ENCODE peak calls at places on chromosomes 7 and 10, in ten cellular contexts. F is transverse colon, M is uterus, E is left lung, R is heart right ventricle, Q is OCI-LY7, Z is BJ, G is PC-3, K is AG04450, O is fibroblast of mammary gland. T is an unnamed sample.

GRCh38 chr7:18693401-18693800 is 197.9 kb downstream of the HDAC9 start:
- DNase-seq in F (no peak), M (peak), E (no peak), R (no peak), Q (no peak), Z (peak), G (peak), K (peak), O (peak), T (no peak)

GRCh38 chr10:124318076-124318475 is 100.6 kb downstream of the OAT start:
- DNase-seq in F (no peak), M (no peak), E (no peak), R (no peak), Q (no peak), Z (no peak), G (no peak), K (no peak), O (no peak), T (no peak)

GRCh38 chr7:12553421-12553820 is 17.1 kb upstream of the SCIN start:
- DNase-seq in F (no peak), M (no peak), E (no peak), R (no peak), Q (no peak), Z (no peak), G (no peak), K (no peak), O (no peak), T (no peak)

GRCh38 chr7:122014697-122015096 is 129.4 kb downstream of the AASS start:
- DNase-seq in F (no peak), M (no peak), E (no peak), R (no peak), Q (no peak), Z (no peak), G (peak), K (no peak), O (peak), T (no peak)

GRCh38 chr10:117137031-117137910 is 799 bp downstream of the VAX1 start:
- DNase-seq in F (no peak), M (no peak), E (no peak), R (no peak), Q (no peak), Z (no peak), G (peak), K (no peak), O (no peak), T (peak)

GRCh38 chr7:55439627-55440026 is 74.5 kb downstream of the LANCL2 start:
- DNase-seq in F (no peak), M (no peak), E (peak), R (no peak), Q (no peak), Z (no peak), G (peak), K (no peak), O (peak), T (no peak)

GRCh38 chr10:4006848-4007247 is 221.8 kb upstream of the KLF6 start:
- DNase-seq in F (no peak), M (no peak), E (no peak), R (no peak), Q (no peak), Z (no peak), G (no peak), K (no peak), O (peak), T (no peak)

GRCh38 chr10:8499312-8499711 is 444.8 kb downstream of the GATA3 start:
- DNase-seq in F (no peak), M (no peak), E (no peak), R (no peak), Q (no peak), Z (no peak), G (peak), K (no peak), O (no peak), T (no peak)

GRCh38 chr10:13117842-13118783 is 18.1 kb downstream of the OPTN start:
- DNase-seq in F (no peak), M (no peak), E (no peak), R (no peak), Q (peak), Z (no peak), G (no peak), K (no peak), O (no peak), T (no peak)

GRCh38 chr10:102501201-102502028 is 1.1 kb downstream of the ACTR1A start:
- DNase-seq in F (no peak), M (no peak), E (no peak), R (no peak), Q (peak), Z (no peak), G (no peak), K (no peak), O (peak), T (no peak)
- H3K4me3 ChIP-seq in F (peak), M (peak), E (peak), R (peak), Q (peak), Z (peak), G (peak), K (peak), O (peak), T (peak)

GRCh38 chr10:59904431-59905065 is 1.8 kb downstream of the CCDC6 start:
- DNase-seq in F (peak), M (no peak), E (no peak), R (no peak), Q (peak), Z (no peak), G (peak), K (no peak), O (no peak), T (no peak)
- H3K4me3 ChIP-seq in F (no peak), M (peak), E (peak), R (peak), Q (peak), Z (peak), G (peak), K (peak), O (peak), T (peak)

DNA sequence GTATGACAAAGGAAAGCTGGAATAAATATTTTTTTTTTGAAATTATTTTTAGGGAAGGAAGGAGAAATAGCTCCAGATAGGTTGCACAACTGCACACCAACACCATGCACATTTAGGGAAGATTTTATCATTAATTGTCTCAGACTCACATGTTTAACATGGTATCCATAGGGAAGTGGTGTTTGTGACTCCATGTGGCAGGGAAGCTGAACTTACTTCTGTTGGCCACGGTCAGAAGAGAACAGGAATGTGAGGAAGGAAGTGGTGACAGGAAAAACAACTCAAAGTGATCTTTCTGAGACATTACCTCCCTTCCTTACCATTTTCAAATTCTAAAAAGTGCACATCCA is 78.6 kb upstream of the NRP1 start:
- DNase-seq in F (no peak), M (no peak), E (no peak), R (no peak), Q (no peak), Z (no peak), G (peak), K (no peak), O (no peak), T (no peak)
- H3K4me3 ChIP-seq in F (no peak), M (no peak), E (no peak), R (no peak), Q (no peak), Z (no peak), G (no peak), K (no peak), O (no peak), T (no peak)

DNA sequence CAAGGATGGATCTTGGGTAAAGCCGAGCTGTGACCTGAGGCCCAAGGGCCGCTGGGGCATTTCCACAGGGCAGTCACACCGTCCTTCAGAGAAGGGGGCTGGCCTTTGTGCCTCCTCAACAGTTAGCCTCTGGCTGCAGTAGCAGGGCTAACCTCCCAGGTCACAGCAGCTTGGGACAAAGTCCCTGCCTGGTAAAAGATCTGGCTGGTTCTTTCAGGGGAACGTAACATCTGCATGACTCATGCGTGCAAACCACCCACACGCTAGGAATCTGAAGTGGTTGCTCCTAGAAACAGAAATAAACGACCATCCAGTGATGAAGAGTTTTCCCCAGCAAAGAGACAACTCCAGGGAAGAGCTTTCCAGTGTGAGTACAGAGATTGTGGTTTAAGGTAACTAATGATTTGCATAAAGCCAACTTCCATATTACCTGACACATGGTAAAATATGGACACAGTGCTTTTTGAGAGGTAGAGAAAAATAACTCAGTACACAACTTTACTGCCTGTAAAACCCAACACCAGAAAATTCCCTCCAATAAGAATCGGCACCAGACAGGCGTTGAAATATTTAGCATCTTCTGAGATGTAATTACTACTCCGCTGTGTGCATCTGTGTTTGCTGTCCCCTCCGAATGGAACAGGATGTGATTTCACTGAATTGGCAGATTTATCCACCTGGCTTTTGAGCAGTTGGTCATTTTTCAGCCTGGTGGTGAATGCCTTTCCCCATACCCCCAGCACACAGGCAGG is 84.9 kb upstream of the ADRB1 start:
- DNase-seq in F (peak), M (no peak), E (no peak), R (no peak), Q (no peak), Z (peak), G (peak), K (peak), O (peak), T (no peak)
- H3K4me3 ChIP-seq in F (no peak), M (no peak), E (no peak), R (no peak), Q (no peak), Z (no peak), G (peak), K (no peak), O (no peak), T (no peak)

DNA sequence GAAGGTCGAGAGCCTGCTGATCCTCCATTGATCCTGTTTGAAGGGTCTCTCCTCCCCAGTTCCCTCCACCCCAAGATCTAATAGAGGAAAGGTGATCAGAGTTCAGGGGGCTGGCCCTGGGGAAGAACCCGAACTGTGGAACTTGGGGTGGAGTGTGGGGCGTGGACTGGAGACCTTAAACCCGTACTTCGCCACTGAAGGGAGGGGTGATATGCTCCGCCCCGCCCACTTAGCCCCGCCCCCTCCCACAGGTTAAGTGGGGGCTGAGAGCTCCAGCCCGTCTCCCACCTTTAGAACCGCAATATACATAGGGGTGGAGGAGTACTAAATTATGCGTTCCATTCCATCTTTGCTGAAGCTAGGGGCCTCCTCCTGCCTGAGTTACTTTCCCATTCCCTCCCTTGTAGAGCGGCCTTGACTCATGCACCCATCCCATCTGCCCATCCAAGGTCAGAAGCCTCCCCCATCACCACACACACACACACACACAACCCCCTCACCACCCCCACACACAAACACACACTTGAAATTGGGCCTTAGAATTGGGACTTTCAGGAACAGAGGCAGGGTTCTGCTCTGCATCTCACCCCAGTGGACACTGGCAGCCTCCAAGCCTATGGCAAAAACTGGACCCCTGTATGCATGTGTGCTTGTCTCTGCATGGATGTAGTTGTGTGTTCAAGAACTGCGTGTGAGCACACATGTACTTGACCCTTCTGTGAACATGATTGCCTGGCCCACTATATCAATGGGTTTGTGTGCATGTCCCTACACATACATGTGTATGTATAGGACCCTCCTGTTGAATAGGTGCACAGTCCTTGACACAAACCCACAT is 991 bp downstream of the SEMA4G start:
- DNase-seq in F (peak), M (no peak), E (no peak), R (no peak), Q (no peak), Z (no peak), G (no peak), K (no peak), O (no peak), T (no peak)
- H3K4me3 ChIP-seq in F (peak), M (peak), E (peak), R (peak), Q (peak), Z (peak), G (peak), K (peak), O (peak), T (no peak)

DNA sequence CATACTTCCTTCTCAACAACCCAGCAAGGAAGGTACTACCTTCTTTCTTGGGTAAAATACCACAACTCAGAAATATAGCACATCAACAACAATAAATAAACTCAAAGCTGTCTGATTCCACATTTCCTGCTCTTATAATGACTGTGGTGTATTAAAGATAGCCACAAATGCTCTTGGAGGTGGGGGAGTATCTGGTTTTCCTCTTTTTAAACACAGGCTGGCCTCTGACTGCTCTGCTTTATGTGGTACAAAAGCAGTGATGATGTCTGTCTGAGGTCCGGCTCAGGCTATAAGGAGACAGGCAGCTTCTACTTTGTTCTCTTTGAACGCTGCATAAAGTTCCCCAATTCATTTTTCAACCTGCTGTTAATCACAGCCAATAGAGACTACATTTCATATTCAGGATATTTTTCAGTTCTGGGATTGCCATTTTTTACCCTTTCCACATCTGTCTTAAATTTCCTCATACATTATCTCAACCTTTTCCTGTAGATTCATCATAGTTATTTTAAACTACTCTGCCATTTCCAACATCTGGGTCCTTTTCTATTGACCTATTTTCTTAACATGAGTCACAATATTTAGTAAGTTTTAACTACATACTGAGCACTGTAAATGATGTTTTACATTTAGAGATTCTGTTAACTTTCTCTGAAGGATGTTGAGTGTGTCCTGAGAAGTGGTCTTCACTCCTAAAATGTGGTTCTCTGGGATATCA is 64.9 kb downstream of the CRPPA start:
- DNase-seq in F (no peak), M (no peak), E (no peak), R (no peak), Q (no peak), Z (peak), G (no peak), K (no peak), O (peak), T (no peak)
- H3K4me3 ChIP-seq in F (no peak), M (no peak), E (no peak), R (no peak), Q (no peak), Z (no peak), G (no peak), K (no peak), O (no peak), T (no peak)